ENCODE peak calls at places on chromosomes 3 and 15, in four cellular contexts. A, L, I and Z are unnamed samples.
A peak's percentile ranks its signal among the peaks of the same experiment; 100 is the strongest.

GRCh38 chr3:192851821-192852352 is 65.8 kb downstream of the MB21D2 start:
- DNase-seq in A (no peak), L (no peak), I (peak; percentile 86), Z (no peak)

GRCh38 chr3:160948273-160948672 is 156.9 kb downstream of the B3GALNT1 start:
- DNase-seq in A (no peak), L (no peak), I (peak; percentile 76), Z (no peak)

GRCh38 chr3:172625404-172625803 is 85.5 kb downstream of the NCEH1 start:
- DNase-seq in A (no peak), L (no peak), I (no peak), Z (no peak)

GRCh38 chr3:78751266-78751665 is 1016.5 kb downstream of the ROBO1 start:
- DNase-seq in A (no peak), L (no peak), I (no peak), Z (no peak)

GRCh38 chr15:100253640-100254039 is 88.1 kb downstream of the ADAMTS17 start:
- DNase-seq in A (no peak), L (no peak), I (no peak), Z (no peak)

GRCh38 chr3:10292505-10293419 is at the start of gene GHRL:
- DNase-seq in A (no peak), L (peak; percentile 51), I (peak; percentile 79), Z (peak; percentile 68)

GRCh38 chr3:113070226-113071220 is 79.7 kb downstream of the GTPBP8 start:
- DNase-seq in A (no peak), L (no peak), I (peak; percentile 12), Z (no peak)

GRCh38 chr3:115086379-115086778 is 60.7 kb downstream of the ZBTB20 start:
- DNase-seq in A (no peak), L (no peak), I (no peak), Z (no peak)

GRCh38 chr3:38533285-38533994 is 37.3 kb downstream of the EXOG start:
- DNase-seq in A (no peak), L (peak; percentile 34), I (no peak), Z (no peak)

GRCh38 chr3:136889947-136890346 is 27.9 kb downstream of the NCK1 start:
- DNase-seq in A (no peak), L (no peak), I (no peak), Z (no peak)

GRCh38 chr3:42539871-42540714 is 37.6 kb downstream of the VIPR1 start:
- DNase-seq in A (peak; percentile 75), L (peak; percentile 94), I (peak; percentile 54), Z (no peak)

DNA sequence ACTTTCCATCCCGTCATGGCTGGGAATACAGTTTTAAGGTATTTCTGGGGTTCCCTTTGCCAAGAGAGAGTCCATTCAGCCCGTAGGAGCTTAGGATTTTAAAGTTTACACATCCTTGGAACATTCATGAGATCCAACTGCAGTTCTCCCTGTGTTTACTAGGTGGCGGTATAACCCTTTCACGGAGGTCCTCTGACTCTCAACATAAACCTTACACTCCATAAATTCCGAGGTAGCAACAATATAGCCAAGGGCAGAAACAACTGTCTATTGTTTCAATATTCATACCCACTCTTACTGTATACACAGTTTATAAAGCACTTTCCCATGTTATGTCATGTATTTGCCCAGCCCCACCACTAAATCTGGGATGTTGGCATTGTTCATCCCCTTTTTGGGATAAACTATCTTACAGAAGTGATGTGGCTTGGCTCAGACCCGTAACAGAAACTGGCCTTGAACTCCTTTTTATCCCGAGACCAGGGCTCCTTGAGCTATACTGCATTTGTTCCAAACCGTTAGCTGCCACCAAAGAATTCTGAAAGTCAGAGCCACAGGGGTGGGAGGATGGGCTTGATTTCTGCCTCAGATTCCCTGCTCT is 69.2 kb upstream of the COL6A5 start:
- DNase-seq in A (peak; percentile 71), L (peak; percentile 56), I (peak; percentile 24), Z (no peak)
- TF ChIP-seq BHLHE40 in A (no peak), L (no peak), I (no peak), Z (no peak)

DNA sequence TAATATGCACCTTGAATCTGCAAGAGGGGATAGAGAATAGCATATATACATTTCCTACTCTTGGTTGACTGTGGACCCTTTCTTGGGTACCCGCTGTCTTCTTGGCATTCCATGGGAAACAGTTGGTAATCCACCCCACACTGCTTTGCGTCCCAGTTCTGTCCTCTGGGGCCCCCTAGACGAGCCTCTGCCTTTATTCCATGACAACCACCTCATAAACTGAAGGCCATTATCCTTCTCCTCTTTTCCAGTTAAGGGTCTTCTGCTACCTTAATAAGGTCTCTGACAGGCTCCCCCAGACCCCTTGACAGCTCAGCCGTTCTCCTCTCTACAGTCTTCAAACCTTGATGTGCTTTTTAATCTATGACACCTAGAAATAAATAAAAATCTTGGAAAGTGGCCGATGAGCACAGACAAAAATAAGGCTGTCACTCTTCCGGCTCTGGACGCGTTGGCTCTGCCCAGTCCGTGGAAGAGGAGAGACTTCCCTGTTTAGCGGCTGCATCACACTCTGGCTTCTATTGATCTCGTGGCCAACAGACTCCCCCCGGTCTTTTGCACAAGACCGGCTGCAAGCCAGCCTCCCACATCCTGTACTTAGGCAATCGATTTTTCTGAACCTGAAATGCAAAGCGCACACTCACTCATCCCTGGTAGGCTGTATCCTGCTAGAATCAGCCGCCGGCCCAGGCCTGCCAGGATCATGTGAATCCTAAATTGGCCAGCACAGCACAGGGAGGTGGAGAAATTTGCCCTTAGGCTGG is 251.0 kb upstream of the TLE3 start:
- DNase-seq in A (no peak), L (no peak), I (no peak), Z (no peak)
- TF ChIP-seq TARDBP in A (no peak), L (no peak), I (no peak), Z (no peak)

GRCh38 chr15:83475551-83475950 is 28.4 kb downstream of the SH3GL3 start:
- DNase-seq in A (no peak), L (no peak), I (no peak), Z (no peak)
- TF ChIP-seq BHLHE40 in A (no peak), L (no peak), I (no peak), Z (no peak)

GRCh38 chr15:36972704-36973103 is 127.6 kb downstream of the MEIS2 start:
- DNase-seq in A (no peak), L (no peak), I (no peak), Z (no peak)

GRCh38 chr15:36965561-36966342 is 134.6 kb downstream of the MEIS2 start:
- DNase-seq in A (no peak), L (no peak), I (no peak), Z (no peak)

GRCh38 chr15:36966704-36967103 is 133.6 kb downstream of the MEIS2 start:
- DNase-seq in A (no peak), L (no peak), I (no peak), Z (no peak)

GRCh38 chr15:36967929-36968328 is 132.4 kb downstream of the MEIS2 start:
- DNase-seq in A (no peak), L (no peak), I (no peak), Z (no peak)

DNA sequence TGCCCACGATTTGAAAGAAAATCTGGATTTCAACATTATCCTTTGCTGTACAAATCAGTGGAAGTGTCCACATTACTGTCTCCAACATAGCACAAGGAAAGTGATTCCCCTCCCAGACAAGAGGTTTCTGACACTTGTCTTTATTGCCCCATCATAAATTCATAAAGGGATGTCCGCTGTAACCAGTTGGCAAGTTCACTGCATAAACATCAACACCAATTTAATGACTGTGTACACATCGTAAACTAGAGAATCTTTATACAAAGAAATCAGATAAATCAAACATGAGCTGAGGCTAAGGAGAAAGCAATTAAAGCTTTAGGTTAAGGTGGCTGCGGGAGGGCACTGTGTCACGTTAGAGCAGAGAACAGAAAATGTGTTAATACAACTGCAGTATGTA is 129.8 kb downstream of the MEIS2 start:
- DNase-seq in A (no peak), L (no peak), I (no peak), Z (no peak)
- TF ChIP-seq TARDBP in A (no peak), L (no peak), I (no peak), Z (no peak)

DNA sequence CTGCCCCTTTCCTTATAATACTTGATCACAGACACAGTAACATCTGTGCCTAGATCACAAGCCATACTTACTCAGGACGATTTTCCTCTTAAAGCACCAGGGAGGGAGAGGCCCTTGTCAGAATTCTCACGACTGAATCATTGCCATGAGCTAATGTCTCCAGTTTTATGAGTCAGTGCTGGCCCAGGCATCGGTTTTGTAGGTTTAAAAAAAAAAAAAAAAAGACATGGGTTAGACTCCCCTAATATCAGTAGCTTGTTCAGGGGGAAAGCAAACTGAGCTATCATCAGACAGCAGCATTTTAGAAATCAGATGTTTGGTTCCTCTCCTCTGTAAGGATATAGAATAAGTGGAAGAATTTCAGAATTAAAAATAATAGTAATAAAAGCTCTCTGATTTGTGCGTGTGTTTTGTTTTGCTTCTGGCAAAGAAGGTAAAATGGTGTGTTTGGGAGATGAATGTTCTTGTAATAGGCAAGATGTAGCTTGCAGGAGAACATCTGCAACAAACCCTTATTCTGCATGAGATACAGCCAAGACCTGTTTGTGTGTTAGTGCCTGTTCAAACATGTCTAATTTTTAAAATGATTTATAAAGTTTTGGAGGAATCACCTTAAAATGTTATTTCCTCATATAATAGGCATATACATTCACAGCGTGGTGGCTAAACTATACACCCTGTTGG is 193.6 kb downstream of the TP63 start:
- DNase-seq in A (no peak), L (no peak), I (no peak), Z (no peak)
- TF ChIP-seq BHLHE40 in A (no peak), L (no peak), I (no peak), Z (no peak)

GRCh38 chr3:170741756-170742530 is 128.1 kb downstream of the RPL22L1 start:
- DNase-seq in A (no peak), L (no peak), I (no peak), Z (no peak)

GRCh38 chr3:170746175-170746942 is 123.6 kb downstream of the RPL22L1 start:
- DNase-seq in A (no peak), L (no peak), I (no peak), Z (no peak)

GRCh38 chr3:170740726-170741591 is 129.0 kb downstream of the RPL22L1 start:
- DNase-seq in A (no peak), L (no peak), I (no peak), Z (no peak)

GRCh38 chr3:170749185-170749584 is 120.8 kb downstream of the RPL22L1 start:
- DNase-seq in A (no peak), L (no peak), I (no peak), Z (no peak)

DNA sequence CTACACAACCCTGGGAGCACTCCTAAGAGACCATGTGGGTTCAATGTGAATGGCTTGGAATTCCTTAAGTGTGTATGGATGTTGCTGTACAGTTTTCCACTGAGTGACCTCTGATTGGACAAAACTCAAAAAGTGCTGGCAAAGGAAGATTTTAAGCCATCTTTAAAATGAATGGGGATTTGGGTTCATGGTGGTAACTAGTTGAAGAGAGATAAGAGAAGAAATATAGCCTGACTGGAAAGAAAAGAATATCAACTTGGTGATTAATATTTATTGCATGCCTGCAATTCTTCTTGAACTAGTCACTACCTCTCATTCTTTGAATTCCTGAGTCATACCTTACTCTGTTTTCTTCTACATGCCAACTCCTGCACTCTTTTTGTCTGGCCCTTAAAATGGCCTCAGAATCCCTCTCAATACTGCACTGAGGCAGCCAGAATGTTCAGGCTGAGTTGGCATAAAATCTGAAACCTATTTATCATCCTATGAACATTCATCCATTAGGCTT is 124.7 kb downstream of the RPL22L1 start:
- DNase-seq in A (no peak), L (no peak), I (no peak), Z (no peak)
- TF ChIP-seq TARDBP in A (no peak), L (no peak), I (no peak), Z (no peak)